ENCODE peak calls at places on chromosomes 6 and 20, in nine cellular contexts. A is stimulated activated CD4-positive, alpha-beta T cell treated with anti-CD3 and anti-CD28 coated beads, Interleukin-1b, Interleukin-23, amount 100 ng/mL, for 4 hours; U is AG04449; F is osteocyte; T is NCI-H1105; H is IMR-90; S is SK-N-SH; L is uterus; R is retina. K is an unnamed sample.

GRCh38 chr20:50260480-50261221 is 70.0 kb downstream of the CEBPB start:
- DNase-seq in L (no peak), U (no peak), F (no peak), S (no peak), H (no peak), T (no peak), A (no peak), R (no peak), K (no peak)

GRCh38 chr20:1212607-1213396 is 9.5 kb downstream of the C20orf202 start:
- DNase-seq in A (peak), T (peak), S (peak), L (peak), U (peak), H (peak), F (no peak), R (peak), K (peak)

GRCh38 chr6:81515562-81516453 is 236.7 kb downstream of the TENT5A start:
- DNase-seq in F (no peak), T (no peak), S (no peak), U (peak), R (no peak), H (peak), L (peak), A (no peak), K (no peak)

GRCh38 chr6:110811187-110811586 is 4.1 kb downstream of the CDK19 start:
- DNase-seq in U (no peak), L (no peak), F (no peak), H (no peak), R (no peak), T (no peak), S (no peak), A (no peak), K (no peak)

GRCh38 chr6:33103776-33104175 is 28.0 kb downstream of the HLA-DPB1 start:
- DNase-seq in T (no peak), H (no peak), R (no peak), U (no peak), F (no peak), A (no peak), L (no peak), S (no peak), K (no peak)

GRCh38 chr6:144305985-144306384 is 20.9 kb downstream of the UTRN start:
- DNase-seq in R (no peak), H (peak), U (no peak), A (no peak), F (no peak), S (no peak), L (no peak), T (no peak), K (no peak)

GRCh38 chr20:48619126-48620101 is 208.4 kb downstream of the PREX1 start:
- DNase-seq in S (peak), R (no peak), U (no peak), L (peak), A (no peak), F (no peak), T (peak), H (no peak), K (no peak)

GRCh38 chr6:119284861-119285521 is 64.6 kb downstream of the MAN1A1 start:
- DNase-seq in T (no peak), R (no peak), H (no peak), S (no peak), U (no peak), L (no peak), F (no peak), A (no peak), K (peak)

GRCh38 chr20:63186528-63187316 is 29.2 kb downstream of the YTHDF1 start:
- DNase-seq in T (no peak), F (no peak), U (no peak), S (no peak), A (no peak), L (no peak), R (no peak), H (no peak), K (no peak)